ENCODE peak calls at places on chromosomes 16 and 17, in five cellular contexts. Q is psoas muscle, A is head of caudate nucleus, W is HFFc6, G is renal cortical epithelial cell. S is an unnamed sample.

GRCh38 chr17:11144358-11145233 is 96.4 kb upstream of the SHISA6 start:
- DNase-seq in W (peak), G (peak), Q (no peak), A (peak), S (no peak)

GRCh38 chr16:67534420-67534819 is 5.8 kb downstream of the RIPOR1 start:
- DNase-seq in Q (no peak), G (no peak), W (no peak), A (no peak), S (no peak)

GRCh38 chr17:28199728-28200127 is 119.3 kb upstream of the TMEM97 start:
- DNase-seq in G (no peak), W (no peak), A (no peak), Q (no peak), S (no peak)

GRCh38 chr17:18039535-18040286 is 503 bp downstream of the GID4 start:
- DNase-seq in W (no peak), Q (peak), G (no peak), A (no peak), S (no peak)

GRCh38 chr17:16906670-16907069 is 65.2 kb downstream of the TNFRSF13B start:
- DNase-seq in A (no peak), Q (no peak), W (peak), G (peak), S (no peak)

GRCh38 chr17:78697122-78697845 is 84.8 kb downstream of the CYTH1 start:
- DNase-seq in W (peak), Q (no peak), G (no peak), A (no peak), S (peak)

GRCh38 chr17:7503521-7503920 is 19.4 kb downstream of the POLR2A start:
- DNase-seq in Q (no peak), A (no peak), G (no peak), W (no peak), S (no peak)

GRCh38 chr16:53945996-53946395 is 242.0 kb downstream of the FTO start:
- DNase-seq in W (peak), G (peak), A (no peak), Q (no peak), S (no peak)

S was measured in stimulated activated naive B cell treated with anti-CD40 and anti-IgM and Interleukin-4, amounts not matched to agents 10 μg/mL and 1 μg/mL and 100 μg/mL, for 72 hours.